ENCODE peak calls at places on chromosomes 2 and 18, in five cellular contexts. F is NCI-H345; K is fibroblast of villous mesenchyme; R is stimulated activated naive CD4-positive, alpha-beta T cell; X is hippocampal formation. Q is an unnamed sample.

GRCh38 chr2:228689049-228689448 is 507.6 kb upstream of the SPHKAP start:
- DNase-seq in F (peak), K (peak), R (no peak), X (no peak), Q (peak)

GRCh38 chr2:191636235-191636543 is 41.7 kb upstream of the NABP1 start:
- DNase-seq in F (no peak), X (no peak), R (no peak), K (peak), Q (no peak)

GRCh38 chr2:54015809-54016703 is 45.3 kb upstream of the PSME4 start:
- DNase-seq in R (no peak), X (no peak), F (no peak), K (peak), Q (no peak)

GRCh38 chr2:182540236-182540635 is 113.4 kb upstream of the PDE1A start:
- DNase-seq in K (no peak), X (no peak), R (no peak), F (no peak), Q (peak)

GRCh38 chr18:3810271-3810670 is 360.3 kb downstream of the TGIF1 start:
- DNase-seq in R (no peak), X (peak), K (peak), F (no peak), Q (no peak)

GRCh38 chr2:221189431-221189830 is 382.7 kb downstream of the EPHA4 start:
- DNase-seq in X (no peak), F (no peak), K (no peak), R (no peak), Q (no peak)

GRCh38 chr2:223735659-223736244 is 101.6 kb downstream of the AP1S3 start:
- DNase-seq in K (peak), F (no peak), X (no peak), R (no peak), Q (no peak)

GRCh38 chr2:179853108-179853507 is 8.3 kb downstream of the ZNF385B start:
- DNase-seq in F (no peak), R (no peak), X (no peak), K (no peak), Q (no peak)

GRCh38 chr18:74539289-74539688 is 5.0 kb downstream of the CNDP1 start:
- DNase-seq in K (no peak), X (no peak), R (no peak), F (no peak), Q (no peak)